ENCODE peak calls at places on chromosomes 4 and X, in four cellular contexts. W is fibroblast of mammary gland, S is suprapubic skin, C is psoas muscle. G is an unnamed sample.
A peak's percentile ranks its signal among the peaks of the same experiment; 100 is the strongest.

GRCh38 chr4:118834070-118834469 is 1.9 kb downstream of the SEC24D start:
- DNase-seq in W (no peak), S (no peak), C (no peak), G (no peak)

GRCh38 chr4:23039813-23040212 is 347.1 kb downstream of the GBA3 start:
- DNase-seq in W (no peak), C (no peak), S (no peak), G (peak; percentile 35)

GRCh38 chr4:110878413-110878812 is 255.5 kb upstream of the PITX2 start:
- DNase-seq in W (no peak), S (no peak), C (no peak), G (no peak)

GRCh38 chr4:38449506-38450174 is 214.4 kb upstream of the KLF3 start:
- DNase-seq in S (no peak), W (peak; percentile 7), C (no peak), G (peak; percentile 13)

GRCh38 chrX:18377802-18378201 is 23.3 kb upstream of the SCML2 start:
- DNase-seq in W (peak; percentile 20), C (no peak), S (no peak), G (peak; percentile 13)

GRCh38 chr4:53489279-53489889 is 101.9 kb downstream of the LNX1 start:
- DNase-seq in C (no peak), W (peak; percentile 87), S (no peak), G (peak; percentile 64)

GRCh38 chrX:27600686-27601085 is 10.5 kb downstream of the DCAF8L2 start:
- DNase-seq in W (no peak), C (no peak), S (no peak), G (peak; percentile 72)

GRCh38 chr4:37648084-37648817 is 37.9 kb downstream of the RELL1 start:
- DNase-seq in S (no peak), W (peak; percentile 97), C (peak; percentile 82), G (peak; percentile 93)

GRCh38 chr4:133588306-133588705 is 439.2 kb downstream of the PCDH10 start:
- DNase-seq in W (no peak), C (no peak), S (no peak), G (peak; percentile 35)

GRCh38 chrX:148020329-148020728 is 39.2 kb downstream of the FMR1NB start:
- DNase-seq in C (no peak), W (no peak), S (no peak), G (peak; percentile 40)

DNA sequence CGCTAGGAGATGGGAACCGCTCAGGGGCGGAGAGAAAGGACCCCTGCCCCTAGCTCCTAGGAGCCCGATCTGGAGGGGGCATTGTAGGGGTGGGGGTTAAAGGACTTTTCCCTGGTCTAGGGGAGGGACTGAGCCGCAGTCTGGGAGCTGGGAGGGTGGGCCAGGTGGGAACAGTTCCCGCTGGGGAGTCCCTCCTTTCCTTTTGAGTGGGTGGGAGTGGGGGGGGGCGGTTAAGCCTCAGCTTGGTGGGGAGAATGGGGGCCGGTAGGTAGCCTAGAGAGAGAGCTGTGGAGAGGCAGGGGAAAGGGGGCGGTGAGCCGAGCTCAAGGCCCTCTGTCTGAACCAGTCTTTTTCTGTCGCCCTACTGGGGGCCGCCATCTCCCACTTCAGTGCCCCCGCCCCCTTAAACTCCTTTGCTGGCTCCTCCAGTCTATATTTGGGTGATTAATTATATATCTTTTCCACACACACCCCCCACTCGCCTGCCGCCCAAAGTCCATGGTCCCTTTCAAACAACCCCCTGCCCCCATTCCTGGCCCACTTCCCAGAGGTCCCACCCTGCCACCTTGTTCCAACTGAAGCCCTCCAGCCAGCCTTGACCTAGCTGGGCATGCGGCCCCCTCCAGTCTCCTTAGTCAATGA is 822 bp downstream of the ZNF275 start:
- DNase-seq in W (no peak), C (no peak), S (no peak), G (no peak)
- H3K4me3 ChIP-seq in W (peak overlapping the region; percentile 67), C (peak overlapping the region; percentile 71), S (peak overlapping the region; percentile 64), G (peak overlapping the region; percentile 59)

GRCh38 chrX:30572678-30573077 is 4.9 kb downstream of the TASL start:
- DNase-seq in W (no peak), S (no peak), C (no peak), G (no peak)
- H3K4me3 ChIP-seq in W (no peak overlapping the region), S (no peak overlapping the region), C (no peak overlapping the region), G (no peak overlapping the region)

DNA sequence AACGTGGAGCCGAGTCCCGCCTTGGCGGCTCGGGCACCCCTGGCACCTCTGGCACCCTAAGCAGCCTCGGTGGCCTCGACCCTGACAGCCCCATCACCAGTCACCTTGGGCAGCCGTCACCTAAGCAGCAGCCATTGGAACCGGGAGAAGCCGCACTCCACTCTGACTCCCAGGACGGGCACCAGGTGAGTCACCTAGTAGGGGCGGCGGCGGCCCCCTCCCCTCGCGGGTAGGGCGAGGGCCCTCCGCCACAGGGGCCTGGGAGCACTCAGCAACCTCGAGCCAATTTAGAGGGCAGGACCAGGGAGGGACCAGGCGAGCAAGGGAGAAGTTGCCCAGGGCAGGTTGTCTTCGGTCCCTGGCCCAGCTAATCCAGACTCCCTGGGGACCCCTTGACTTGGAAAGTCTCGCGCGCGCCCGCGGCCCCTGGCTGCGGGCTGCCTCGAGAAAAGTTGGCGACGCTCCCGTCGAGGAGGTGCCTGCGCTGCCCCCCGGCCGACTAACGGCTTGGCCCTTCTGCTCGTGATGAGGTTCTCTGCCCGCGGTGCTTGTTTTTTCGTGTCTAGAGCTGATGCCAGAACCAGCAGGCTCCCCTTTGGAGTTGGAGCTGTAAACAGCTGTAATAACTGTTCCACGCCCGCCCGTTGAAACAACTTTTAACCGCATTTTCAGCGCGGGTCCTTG is 749 bp downstream of the EDA start:
- DNase-seq in W (no peak), S (no peak), C (peak; percentile 53), G (peak; percentile 0)
- H3K4me3 ChIP-seq in W (peak overlapping the region; percentile 38), S (peak overlapping the region; percentile 68), C (peak overlapping the region; percentile 73), G (peak overlapping the region; percentile 40)

GRCh38 chrX:21926116-21926515 is 14.4 kb upstream of the SMS start:
- DNase-seq in W (peak; percentile 48), C (no peak), S (no peak), G (no peak)
- H3K4me3 ChIP-seq in W (no peak overlapping the region), C (no peak overlapping the region), S (no peak overlapping the region), G (no peak overlapping the region)

GRCh38 chr4:62549601-62550000 is 1349.5 kb downstream of the ADGRL3 start:
- DNase-seq in C (no peak), S (no peak), W (no peak), G (no peak)
- H3K4me3 ChIP-seq in C (no peak overlapping the region), S (no peak overlapping the region), W (no peak overlapping the region), G (no peak overlapping the region)

GRCh38 chrX:40005290-40006011 is 92.3 kb downstream of the BCOR start:
- DNase-seq in S (no peak), W (no peak), C (no peak), G (no peak)

GRCh38 chrX:40004916-40005289 is 92.9 kb downstream of the BCOR start:
- DNase-seq in S (no peak), W (no peak), C (no peak), G (no peak)

GRCh38 chrX:40007746-40008705 is 89.7 kb downstream of the BCOR start:
- DNase-seq in C (no peak), W (no peak), S (no peak), G (no peak)

GRCh38 chrX:40007136-40007535 is 90.6 kb downstream of the BCOR start:
- DNase-seq in C (no peak), S (no peak), W (no peak), G (no peak)

DNA sequence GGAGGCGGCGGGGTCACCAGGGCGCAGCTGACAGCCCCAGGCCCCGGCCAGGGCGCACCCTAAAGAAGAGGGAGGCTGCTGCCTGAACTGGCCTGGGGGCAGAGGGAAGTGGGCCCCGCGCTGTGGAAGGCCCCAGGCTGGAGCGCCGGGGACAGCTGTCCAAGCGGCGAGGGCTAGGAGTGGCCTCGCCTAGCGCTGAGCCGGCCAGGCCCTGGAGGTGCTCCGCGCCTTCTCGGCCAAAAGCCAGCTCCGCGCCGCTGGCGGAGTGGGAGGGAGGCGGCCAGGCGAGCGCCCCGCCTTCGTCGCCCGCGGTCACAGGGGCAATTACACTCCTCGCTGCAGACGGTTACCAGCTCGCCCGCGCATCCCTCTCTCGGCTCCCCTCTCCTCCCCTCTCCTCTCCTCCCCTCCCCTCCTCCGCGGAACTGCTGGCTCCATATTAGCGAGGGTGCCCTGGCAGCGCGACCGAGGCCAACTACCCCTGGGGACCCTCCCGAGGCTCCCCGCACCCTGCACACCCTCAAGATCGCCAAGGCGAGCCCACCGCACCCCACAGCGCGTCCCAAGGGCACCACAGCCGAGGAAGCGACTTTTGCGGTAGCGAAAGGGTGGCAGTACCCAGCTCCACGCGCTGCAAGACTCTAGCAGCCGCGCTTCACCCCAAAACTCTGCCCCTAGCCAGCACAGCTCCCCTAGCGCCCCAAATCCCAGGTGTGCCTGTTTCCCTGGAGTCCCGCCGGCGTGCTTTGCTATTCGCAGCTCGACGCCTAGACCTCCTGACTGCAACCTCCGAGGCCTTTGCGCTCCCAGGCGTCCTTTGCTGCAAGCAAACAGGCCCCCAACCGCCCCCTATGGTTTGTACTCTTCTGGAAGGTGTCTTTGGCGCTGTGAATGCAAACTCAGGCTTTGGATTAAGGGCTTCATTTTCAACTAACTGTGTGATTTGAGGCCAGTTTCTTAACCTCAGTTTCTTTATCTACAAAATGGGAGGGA is 91.4 kb downstream of the BCOR start:
- DNase-seq in C (peak; percentile 80), S (no peak), W (no peak), G (no peak)
- H3K4me3 ChIP-seq in C (peak overlapping the region; percentile 28), S (peak overlapping the region; percentile 26), W (no peak overlapping the region), G (no peak overlapping the region)

GRCh38 chrX:150833454-150834056 is 64.9 kb downstream of the CD99L2 start:
- DNase-seq in W (no peak), S (no peak), C (no peak), G (no peak)
- H3K4me3 ChIP-seq in W (no peak overlapping the region), S (no peak overlapping the region), C (no peak overlapping the region), G (no peak overlapping the region)

GRCh38 chr4:107823870-107824366 is 814 bp upstream of the SGMS2 start:
- DNase-seq in W (no peak), C (no peak), S (no peak), G (no peak)
- H3K4me3 ChIP-seq in W (peak overlapping the region; percentile 96), C (peak overlapping the region; percentile 90), S (peak overlapping the region; percentile 93), G (peak overlapping the region; percentile 61)

GRCh38 chrX:74537011-74537390 is 77.4 kb downstream of the RLIM start:
- DNase-seq in C (peak; percentile 57), S (no peak), W (peak; percentile 53), G (no peak)
- H3K4me3 ChIP-seq in C (peak overlapping the region; percentile 72), S (peak overlapping the region; percentile 51), W (peak overlapping the region; percentile 44), G (no peak overlapping the region)

G was measured in epithelial cell of esophagus.